ENCODE peak calls at places on chromosomes 6 and 20, in four cellular contexts. D is epithelial cell of esophagus, I is AML-193, G is WERI-Rb-1. J is an unnamed sample.

GRCh38 chr6:144372611-144373010 is 87.5 kb downstream of the UTRN start:
- DNase-seq in D (peak; percentile 59), I (no peak), G (no peak), J (no peak)

GRCh38 chr6:66496659-66497058 is 789.6 kb upstream of the EYS start:
- DNase-seq in D (peak; percentile 14), I (peak; percentile 51), G (peak; percentile 28), J (peak; percentile 57)

GRCh38 chr6:85449818-85450577 is at the start of gene NT5E:
- DNase-seq in D (peak; percentile 70), I (no peak), G (peak; percentile 38), J (peak; percentile 53)

GRCh38 chr20:21241400-21241799 is 61.7 kb upstream of the XRN2 start:
- DNase-seq in D (no peak), I (no peak), G (no peak), J (no peak)

GRCh38 chr6:35318200-35318844 is 20.7 kb downstream of the DEF6 start:
- DNase-seq in D (peak; percentile 81), I (no peak), G (peak; percentile 97), J (peak; percentile 91)

GRCh38 chr6:44176130-44176934 is 17.7 kb downstream of the CAPN11 start:
- DNase-seq in D (no peak), I (no peak), G (no peak), J (no peak)

GRCh38 chr20:44131704-44132103 is 55.3 kb downstream of the JPH2 start:
- DNase-seq in D (no peak), I (no peak), G (no peak), J (no peak)

GRCh38 chr6:96162711-96163120 is 146.9 kb downstream of the FUT9 start:
- DNase-seq in D (no peak), I (no peak), G (no peak), J (no peak)

GRCh38 chr6:116370717-116371383 is at the start of gene DSE:
- DNase-seq in D (peak; percentile 92), I (peak; percentile 12), G (peak; percentile 52), J (peak; percentile 60)

GRCh38 chr6:43491750-43492661 is 14.6 kb downstream of the TJAP1 start:
- DNase-seq in D (peak; percentile 79), I (no peak), G (no peak), J (no peak)

GRCh38 chr6:46352541-46353267 is 138.5 kb downstream of the RCAN2 start:
- DNase-seq in D (no peak), I (no peak), G (no peak), J (no peak)

GRCh38 chr20:3613821-3614440 is 49.3 kb downstream of the GFRA4 start:
- DNase-seq in D (peak; percentile 16), I (no peak), G (no peak), J (no peak)

GRCh38 chr20:33681728-33682353 is 4.3 kb downstream of the E2F1 start:
- DNase-seq in D (no peak), I (no peak), G (no peak), J (no peak)

GRCh38 chr6:83615025-83615999 is 93.6 kb downstream of the SNAP91 start:
- DNase-seq in D (peak; percentile 43), I (peak; percentile 62), G (no peak), J (peak; percentile 98)

GRCh38 chr20:49904440-49905214 is 10.7 kb downstream of the SPATA2 start:
- DNase-seq in D (no peak), I (no peak), G (no peak), J (no peak)

GRCh38 chr6:21603516-21603952 is 10.0 kb downstream of the SOX4 start:
- DNase-seq in D (no peak), I (no peak), G (no peak), J (no peak)

GRCh38 chr6:15283986-15284361 is 38.1 kb downstream of the JARID2 start:
- DNase-seq in D (no peak), I (no peak), G (no peak), J (no peak)

GRCh38 chr6:835476-836160 is 142.7 kb upstream of the EXOC2 start:
- DNase-seq in D (peak; percentile 8), I (no peak), G (peak; percentile 40), J (no peak)

GRCh38 chr6:41584668-41585205 is 38.6 kb downstream of the FOXP4 start:
- DNase-seq in D (peak; percentile 48), I (no peak), G (no peak), J (no peak)

GRCh38 chr6:108193120-108193519 is 27.3 kb downstream of the NR2E1 start:
- DNase-seq in D (peak; percentile 29), I (peak; percentile 85), G (no peak), J (no peak)

GRCh38 chr6:65289491-65289890 is 417.5 kb downstream of the EYS start:
- DNase-seq in D (peak; percentile 2), I (no peak), G (no peak), J (no peak)

GRCh38 chr20:49508435-49509199 is 26.1 kb upstream of the KCNB1 start:
- DNase-seq in D (peak; percentile 41), I (peak; percentile 33), G (no peak), J (peak; percentile 80)

GRCh38 chr20:63553933-63554290 is at the start of gene FNDC11:
- DNase-seq in D (peak; percentile 20), I (no peak), G (peak; percentile 35), J (no peak)

GRCh38 chr20:14799671-14800070 is 462.3 kb upstream of the FLRT3 start:
- DNase-seq in D (no peak), I (no peak), G (no peak), J (peak; percentile 94)